ENCODE peak calls at places on chromosome X, in four cellular contexts. One of them, this sample, is unnamed.

GRCh38 chrX:15475021-15475420 is 18.1 kb downstream of the PIR start:
- DNase-seq in nucleus accumbens: no peak
- DNase-seq in DND-41: no peak
- DNase-seq in H9: no peak
- DNase-seq in this sample: no peak

GRCh38 chrX:124467202-124467601 is 120.8 kb downstream of the SH2D1A start:
- DNase-seq in H9: no peak
- DNase-seq in DND-41: no peak
- DNase-seq in nucleus accumbens: no peak
- DNase-seq in this sample: no peak

GRCh38 chrX:129925305-129926092 is 19.5 kb downstream of the UTP14A start:
- DNase-seq in H9: peak
- DNase-seq in nucleus accumbens: peak
- DNase-seq in DND-41: peak
- DNase-seq in this sample: peak

GRCh38 chrX:122943918-122944317 is 240.2 kb upstream of the GRIA3 start:
- DNase-seq in nucleus accumbens: no peak
- DNase-seq in DND-41: no peak
- DNase-seq in H9: no peak
- DNase-seq in this sample: no peak

GRCh38 chrX:14676431-14676830 is 147.1 kb downstream of the GLRA2 start:
- DNase-seq in H9: no peak
- DNase-seq in nucleus accumbens: no peak
- DNase-seq in DND-41: no peak
- DNase-seq in this sample: no peak

GRCh38 chrX:19372170-19373033 is 28.7 kb downstream of the PDHA1 start:
- DNase-seq in DND-41: peak
- DNase-seq in nucleus accumbens: peak
- DNase-seq in H9: peak
- DNase-seq in this sample: peak

GRCh38 chrX:151151668-151152267 is 24.6 kb upstream of the GPR50 start:
- DNase-seq in DND-41: peak
- DNase-seq in nucleus accumbens: no peak
- DNase-seq in H9: peak
- DNase-seq in this sample: peak

GRCh38 chrX:39550795-39551361 is 546.9 kb downstream of the BCOR start:
- DNase-seq in DND-41: no peak
- DNase-seq in H9: no peak
- DNase-seq in nucleus accumbens: no peak
- DNase-seq in this sample: no peak

GRCh38 chrX:133685806-133686205 is 270.5 kb upstream of the GPC4 start:
- DNase-seq in nucleus accumbens: no peak
- DNase-seq in H9: peak
- DNase-seq in DND-41: peak
- DNase-seq in this sample: no peak